ENCODE peak calls at places on chromosomes 7 and 10, in five cellular contexts. One of them, this sample, is unnamed.

GRCh38 chr7:36473454-36474282 is 84.0 kb downstream of the ANLN start:
- DNase-seq in breast epithelium: no peak
- DNase-seq in CD8-positive, alpha-beta T cell: no peak
- DNase-seq in stomach: peak
- DNase-seq in sigmoid colon: no peak
- DNase-seq in this sample: no peak

GRCh38 chr7:28793383-28793782 is 164.7 kb downstream of the TRIL start:
- DNase-seq in breast epithelium: no peak
- DNase-seq in CD8-positive, alpha-beta T cell: no peak
- DNase-seq in stomach: no peak
- DNase-seq in sigmoid colon: no peak
- DNase-seq in this sample: no peak

GRCh38 chr7:155591055-155591750 is 44.8 kb upstream of the CNPY1 start:
- DNase-seq in breast epithelium: no peak
- DNase-seq in CD8-positive, alpha-beta T cell: no peak
- DNase-seq in stomach: no peak
- DNase-seq in sigmoid colon: no peak
- DNase-seq in this sample: no peak

GRCh38 chr7:29795696-29796095 is 10.6 kb upstream of the WIPF3 start:
- DNase-seq in breast epithelium: no peak
- DNase-seq in CD8-positive, alpha-beta T cell: no peak
- DNase-seq in stomach: no peak
- DNase-seq in sigmoid colon: no peak
- DNase-seq in this sample: no peak

GRCh38 chr10:93465806-93466675 is 16.1 kb downstream of the MYOF start:
- DNase-seq in breast epithelium: peak
- DNase-seq in CD8-positive, alpha-beta T cell: no peak
- DNase-seq in stomach: peak
- DNase-seq in sigmoid colon: peak
- DNase-seq in this sample: peak

GRCh38 chr10:91340613-91341362 is 69.4 kb upstream of the HECTD2 start:
- DNase-seq in breast epithelium: no peak
- DNase-seq in CD8-positive, alpha-beta T cell: no peak
- DNase-seq in stomach: no peak
- DNase-seq in sigmoid colon: no peak
- DNase-seq in this sample: no peak

GRCh38 chr7:155533827-155534690 is 12.3 kb downstream of the CNPY1 start:
- DNase-seq in breast epithelium: no peak
- DNase-seq in CD8-positive, alpha-beta T cell: no peak
- DNase-seq in stomach: no peak
- DNase-seq in sigmoid colon: peak
- DNase-seq in this sample: no peak

GRCh38 chr7:159025161-159025779 is 119.4 kb downstream of the VIPR2 start:
- DNase-seq in breast epithelium: peak
- DNase-seq in CD8-positive, alpha-beta T cell: no peak
- DNase-seq in stomach: no peak
- DNase-seq in sigmoid colon: peak
- DNase-seq in this sample: peak

GRCh38 chr7:14210075-14210474 is 220.6 kb upstream of the ETV1 start:
- DNase-seq in breast epithelium: no peak
- DNase-seq in CD8-positive, alpha-beta T cell: no peak
- DNase-seq in stomach: no peak
- DNase-seq in sigmoid colon: no peak
- DNase-seq in this sample: no peak

GRCh38 chr10:124072541-124072940 is 20.9 kb downstream of the CHST15 start:
- DNase-seq in breast epithelium: no peak
- DNase-seq in CD8-positive, alpha-beta T cell: no peak
- DNase-seq in stomach: no peak
- DNase-seq in sigmoid colon: no peak
- DNase-seq in this sample: no peak

GRCh38 chr10:102434251-102434913 is 2.0 kb upstream of the CUEDC2 start:
- DNase-seq in breast epithelium: no peak
- DNase-seq in CD8-positive, alpha-beta T cell: no peak
- DNase-seq in stomach: no peak
- DNase-seq in sigmoid colon: no peak
- DNase-seq in this sample: no peak

GRCh38 chr7:110573862-110574528 is 516.9 kb upstream of the LRRN3 start:
- DNase-seq in breast epithelium: no peak
- DNase-seq in CD8-positive, alpha-beta T cell: no peak
- DNase-seq in stomach: no peak
- DNase-seq in sigmoid colon: no peak
- DNase-seq in this sample: no peak

GRCh38 chr10:111865550-111865949 is 318.0 kb downstream of the GPAM start:
- DNase-seq in breast epithelium: no peak
- DNase-seq in CD8-positive, alpha-beta T cell: no peak
- DNase-seq in stomach: no peak
- DNase-seq in sigmoid colon: no peak
- DNase-seq in this sample: no peak

GRCh38 chr7:78939669-78940068 is 513.8 kb downstream of the MAGI2 start:
- DNase-seq in breast epithelium: no peak
- DNase-seq in CD8-positive, alpha-beta T cell: no peak
- DNase-seq in stomach: no peak
- DNase-seq in sigmoid colon: no peak
- DNase-seq in this sample: no peak

GRCh38 chr7:152588350-152588749 is 87.6 kb downstream of the XRCC2 start:
- DNase-seq in breast epithelium: no peak
- DNase-seq in CD8-positive, alpha-beta T cell: no peak
- DNase-seq in stomach: no peak
- DNase-seq in sigmoid colon: no peak
- DNase-seq in this sample: no peak

GRCh38 chr7:10212664-10213063 is 761.0 kb upstream of the PHF14 start:
- DNase-seq in breast epithelium: no peak
- DNase-seq in CD8-positive, alpha-beta T cell: no peak
- DNase-seq in stomach: no peak
- DNase-seq in sigmoid colon: no peak
- DNase-seq in this sample: no peak

GRCh38 chr10:86666538-86666937 is 1.8 kb upstream of the LDB3 start:
- DNase-seq in breast epithelium: no peak
- DNase-seq in CD8-positive, alpha-beta T cell: no peak
- DNase-seq in stomach: no peak
- DNase-seq in sigmoid colon: no peak
- DNase-seq in this sample: no peak

GRCh38 chr7:144474363-144474762 is 70.9 kb upstream of the NOBOX start:
- DNase-seq in breast epithelium: no peak
- DNase-seq in CD8-positive, alpha-beta T cell: no peak
- DNase-seq in stomach: no peak
- DNase-seq in sigmoid colon: no peak
- DNase-seq in this sample: no peak

GRCh38 chr7:122844191-122844988 is 41.9 kb downstream of the CADPS2 start:
- DNase-seq in breast epithelium: no peak
- DNase-seq in CD8-positive, alpha-beta T cell: no peak
- DNase-seq in stomach: no peak
- DNase-seq in sigmoid colon: no peak
- DNase-seq in this sample: no peak

GRCh38 chr10:78505657-78506056 is 472.0 kb downstream of the RPS24 start:
- DNase-seq in breast epithelium: no peak
- DNase-seq in CD8-positive, alpha-beta T cell: no peak
- DNase-seq in stomach: no peak
- DNase-seq in sigmoid colon: no peak
- DNase-seq in this sample: no peak

GRCh38 chr10:48526371-48526821 is 78.5 kb downstream of the ARHGAP22 start:
- DNase-seq in breast epithelium: no peak
- DNase-seq in CD8-positive, alpha-beta T cell: no peak
- DNase-seq in stomach: peak
- DNase-seq in sigmoid colon: no peak
- DNase-seq in this sample: peak

GRCh38 chr7:151704969-151705743 is 171.8 kb downstream of the PRKAG2 start:
- DNase-seq in breast epithelium: no peak
- DNase-seq in CD8-positive, alpha-beta T cell: no peak
- DNase-seq in stomach: no peak
- DNase-seq in sigmoid colon: no peak
- DNase-seq in this sample: no peak

GRCh38 chr7:4272141-4272540 is 410.0 kb upstream of the FOXK1 start:
- DNase-seq in breast epithelium: no peak
- DNase-seq in CD8-positive, alpha-beta T cell: no peak
- DNase-seq in stomach: no peak
- DNase-seq in sigmoid colon: no peak
- DNase-seq in this sample: no peak

GRCh38 chr7:15600298-15600697 is 38.5 kb upstream of the AGMO start:
- DNase-seq in breast epithelium: no peak
- DNase-seq in CD8-positive, alpha-beta T cell: no peak
- DNase-seq in stomach: no peak
- DNase-seq in sigmoid colon: no peak
- DNase-seq in this sample: no peak

GRCh38 chr10:76311752-76312699 is 880.6 kb downstream of the LRMDA start:
- DNase-seq in breast epithelium: no peak
- DNase-seq in CD8-positive, alpha-beta T cell: no peak
- DNase-seq in stomach: peak
- DNase-seq in sigmoid colon: no peak
- DNase-seq in this sample: no peak

GRCh38 chr7:81330108-81330507 is 411.3 kb upstream of the SEMA3C start:
- DNase-seq in breast epithelium: no peak
- DNase-seq in CD8-positive, alpha-beta T cell: no peak
- DNase-seq in stomach: no peak
- DNase-seq in sigmoid colon: no peak
- DNase-seq in this sample: no peak

GRCh38 chr10:96998329-96998888 is 166.3 kb downstream of the LCOR start:
- DNase-seq in breast epithelium: no peak
- DNase-seq in CD8-positive, alpha-beta T cell: no peak
- DNase-seq in stomach: no peak
- DNase-seq in sigmoid colon: no peak
- DNase-seq in this sample: no peak

GRCh38 chr7:12222889-12223579 is 11.9 kb downstream of the TMEM106B start:
- DNase-seq in breast epithelium: no peak
- DNase-seq in CD8-positive, alpha-beta T cell: no peak
- DNase-seq in stomach: no peak
- DNase-seq in sigmoid colon: no peak
- DNase-seq in this sample: no peak

GRCh38 chr10:22682237-22683192 is 31.9 kb downstream of the PIP4K2A start:
- DNase-seq in breast epithelium: no peak
- DNase-seq in CD8-positive, alpha-beta T cell: peak
- DNase-seq in stomach: no peak
- DNase-seq in sigmoid colon: no peak
- DNase-seq in this sample: no peak
- H3K27ac ChIP-seq in breast epithelium: peak
- H3K27ac ChIP-seq in CD8-positive, alpha-beta T cell: peak
- H3K27ac ChIP-seq in stomach: peak
- H3K27ac ChIP-seq in sigmoid colon: peak
- H3K27ac ChIP-seq in this sample: no peak

GRCh38 chr10:69484736-69485135 is 33.5 kb downstream of the TSPAN15 start:
- DNase-seq in breast epithelium: no peak
- DNase-seq in CD8-positive, alpha-beta T cell: no peak
- DNase-seq in stomach: no peak
- DNase-seq in sigmoid colon: no peak
- DNase-seq in this sample: no peak
- H3K4me3 ChIP-seq in breast epithelium: no peak
- H3K4me3 ChIP-seq in CD8-positive, alpha-beta T cell: no peak
- H3K4me3 ChIP-seq in stomach: no peak
- H3K4me3 ChIP-seq in sigmoid colon: no peak
- H3K4me3 ChIP-seq in this sample: no peak

GRCh38 chr7:77293046-77293445 is 93.4 kb upstream of the FGL2 start:
- DNase-seq in breast epithelium: no peak
- DNase-seq in CD8-positive, alpha-beta T cell: no peak
- DNase-seq in stomach: no peak
- DNase-seq in sigmoid colon: no peak
- DNase-seq in this sample: no peak
- TF ChIP-seq CTCF in breast epithelium: no peak
- TF ChIP-seq CTCF in CD8-positive, alpha-beta T cell: no peak
- TF ChIP-seq CTCF in stomach: no peak
- TF ChIP-seq CTCF in sigmoid colon: no peak
- TF ChIP-seq CTCF in this sample: no peak

DNA sequence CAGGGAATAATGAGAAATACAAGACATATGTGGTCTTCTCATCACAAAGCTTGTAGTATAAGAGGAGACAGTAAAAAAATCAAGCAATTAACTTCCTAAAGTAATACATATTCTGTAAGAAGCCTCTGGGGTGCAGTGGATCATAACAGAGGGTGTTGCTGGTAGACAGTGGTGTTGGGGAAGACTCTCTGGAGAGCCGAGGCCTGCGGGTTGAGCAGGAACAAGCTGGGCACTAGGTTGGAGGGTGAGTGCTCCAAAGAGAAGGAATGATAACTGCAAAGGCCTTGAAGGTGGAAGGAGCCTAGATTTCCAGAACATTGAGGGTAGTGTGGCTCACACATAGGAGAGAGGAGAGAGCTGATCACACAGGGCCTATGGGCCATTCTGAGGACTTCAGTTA is 1.5 kb downstream of the GIMAP4 start:
- DNase-seq in breast epithelium: no peak
- DNase-seq in CD8-positive, alpha-beta T cell: peak
- DNase-seq in stomach: no peak
- DNase-seq in sigmoid colon: no peak
- DNase-seq in this sample: no peak
- H3K27ac ChIP-seq in breast epithelium: no peak
- H3K27ac ChIP-seq in CD8-positive, alpha-beta T cell: peak
- H3K27ac ChIP-seq in stomach: peak
- H3K27ac ChIP-seq in sigmoid colon: peak
- H3K27ac ChIP-seq in this sample: peak

GRCh38 chr10:132541129-132541528 is 3.5 kb downstream of the INPP5A start:
- DNase-seq in breast epithelium: no peak
- DNase-seq in CD8-positive, alpha-beta T cell: no peak
- DNase-seq in stomach: no peak
- DNase-seq in sigmoid colon: peak
- DNase-seq in this sample: no peak

GRCh38 chr10:132541601-132542011 is 4.0 kb downstream of the INPP5A start:
- DNase-seq in breast epithelium: no peak
- DNase-seq in CD8-positive, alpha-beta T cell: no peak
- DNase-seq in stomach: no peak
- DNase-seq in sigmoid colon: peak
- DNase-seq in this sample: no peak

GRCh38 chr10:132539431-132539839 is 1.8 kb downstream of the INPP5A start:
- DNase-seq in breast epithelium: peak
- DNase-seq in CD8-positive, alpha-beta T cell: peak
- DNase-seq in stomach: peak
- DNase-seq in sigmoid colon: peak
- DNase-seq in this sample: peak

GRCh38 chr10:132539894-132540293 is 2.3 kb downstream of the INPP5A start:
- DNase-seq in breast epithelium: no peak
- DNase-seq in CD8-positive, alpha-beta T cell: no peak
- DNase-seq in stomach: no peak
- DNase-seq in sigmoid colon: peak
- DNase-seq in this sample: no peak

DNA sequence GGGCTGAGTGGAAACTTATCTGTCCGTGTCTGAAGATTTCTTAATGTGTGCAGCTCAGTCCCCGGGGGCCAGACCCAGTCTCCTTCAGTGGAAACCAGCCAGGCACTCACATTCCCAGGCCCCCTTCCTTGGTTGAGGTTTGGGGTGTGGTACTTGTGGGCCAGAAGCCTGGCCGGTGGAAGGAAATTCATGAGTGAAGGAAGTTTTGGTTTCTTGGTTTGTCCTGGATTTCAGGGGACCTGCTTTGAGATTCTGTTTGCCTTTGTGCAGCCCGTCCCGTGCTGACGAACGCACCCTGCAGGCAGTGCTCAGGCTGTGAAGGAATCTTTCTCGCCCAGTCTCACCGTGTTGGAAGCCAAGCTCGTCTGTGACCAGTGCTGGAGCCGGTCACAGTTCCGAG is 2.9 kb downstream of the INPP5A start:
- DNase-seq in breast epithelium: no peak
- DNase-seq in CD8-positive, alpha-beta T cell: no peak
- DNase-seq in stomach: peak
- DNase-seq in sigmoid colon: peak
- DNase-seq in this sample: no peak
- H3K4me3 ChIP-seq in breast epithelium: no peak
- H3K4me3 ChIP-seq in CD8-positive, alpha-beta T cell: peak
- H3K4me3 ChIP-seq in stomach: peak
- H3K4me3 ChIP-seq in sigmoid colon: peak
- H3K4me3 ChIP-seq in this sample: peak

This sample was measured in coronary artery.